ENCODE peak calls at places on chromosomes 12 and 14, in nine cellular contexts. X is ovary, Y is HCT116, N is body of pancreas, W is A549, J is sigmoid colon, F is tibial nerve, E is transverse colon, O is stomach. D is an unnamed sample.

GRCh38 chr14:38208825-38209562 is 1.3 kb downstream of the SSTR1 start:
- DNase-seq in X (no peak), Y (no peak), N (peak; percentile 76), W (no peak), J (no peak), F (no peak), E (peak; percentile 83), O (peak; percentile 88), D (no peak)

GRCh38 chr12:53096089-53096741 is 1.3 kb upstream of the IGFBP6 start:
- DNase-seq in X (peak; percentile 72), Y (no peak), N (no peak), W (no peak), J (peak; percentile 94), F (peak; percentile 84), E (peak; percentile 47), O (peak; percentile 28), D (peak; percentile 50)

GRCh38 chr12:12018454-12018853 is 52.3 kb upstream of the BCL2L14 start:
- DNase-seq in X (no peak), Y (no peak), N (no peak), W (no peak), J (peak; percentile 53), F (no peak), E (no peak), O (no peak), D (peak; percentile 71)

GRCh38 chr12:32230607-32230982 is 123.9 kb downstream of the BICD1 start:
- DNase-seq in X (no peak), Y (no peak), N (no peak), W (no peak), J (no peak), F (no peak), E (no peak), O (no peak), D (no peak)

GRCh38 chr14:34616360-34616759 is 13.6 kb downstream of the SNX6 start:
- DNase-seq in X (no peak), Y (no peak), N (no peak), W (no peak), J (no peak), F (no peak), E (no peak), O (no peak), D (no peak)

GRCh38 chr12:123850246-123851134 is 88.4 kb downstream of the DNAH10 start:
- DNase-seq in X (no peak), Y (no peak), N (no peak), W (no peak), J (no peak), F (no peak), E (no peak), O (no peak), D (no peak)

GRCh38 chr14:34539407-34540180 is at the start of gene EAPP:
- DNase-seq in X (peak; percentile 98), Y (peak; percentile 95), N (peak; percentile 98), W (peak; percentile 99), J (peak; percentile 99), F (peak; percentile 95), E (peak; percentile 99), O (peak; percentile 99), D (peak; percentile 98)

GRCh38 chr14:77391441-77391840 is 14.3 kb downstream of the SAMD15 start:
- DNase-seq in X (no peak), Y (no peak), N (no peak), W (no peak), J (no peak), F (no peak), E (no peak), O (no peak), D (no peak)

GRCh38 chr14:102020058-102020971 is 55.9 kb downstream of the DYNC1H1 start:
- DNase-seq in X (no peak), Y (no peak), N (no peak), W (no peak), J (no peak), F (no peak), E (no peak), O (no peak), D (no peak)

GRCh38 chr12:90652280-90652679 is 302.7 kb downstream of the CCER1 start:
- DNase-seq in X (no peak), Y (no peak), N (no peak), W (no peak), J (no peak), F (no peak), E (no peak), O (no peak), D (no peak)

GRCh38 chr12:114774181-114774580 is 90.2 kb upstream of the TBX3 start:
- DNase-seq in X (no peak), Y (peak; percentile 8), N (no peak), W (peak; percentile 74), J (no peak), F (no peak), E (no peak), O (no peak), D (no peak)

GRCh38 chr14:22641851-22642250 is 2.3 kb downstream of the OR6J1 start:
- DNase-seq in X (no peak), Y (no peak), N (no peak), W (peak; percentile 50), J (no peak), F (no peak), E (peak; percentile 48), O (no peak), D (no peak)

GRCh38 chr12:4303750-4304149 is 17.3 kb upstream of the TIGAR start:
- DNase-seq in X (no peak), Y (no peak), N (no peak), W (no peak), J (no peak), F (no peak), E (no peak), O (no peak), D (no peak)

GRCh38 chr12:4312251-4312650 is 8.8 kb upstream of the TIGAR start:
- DNase-seq in X (no peak), Y (no peak), N (no peak), W (no peak), J (no peak), F (no peak), E (no peak), O (no peak), D (no peak)

GRCh38 chr12:4308334-4308960 is 12.6 kb upstream of the TIGAR start:
- DNase-seq in X (no peak), Y (no peak), N (no peak), W (no peak), J (no peak), F (no peak), E (no peak), O (no peak), D (no peak)

GRCh38 chr12:4302881-4303280 is 18.1 kb upstream of the TIGAR start:
- DNase-seq in X (no peak), Y (no peak), N (no peak), W (no peak), J (no peak), F (no peak), E (no peak), O (no peak), D (no peak)

GRCh38 chr12:4307593-4308333 is 13.2 kb upstream of the TIGAR start:
- DNase-seq in X (peak; percentile 59), Y (peak; percentile 77), N (peak; percentile 57), W (peak; percentile 87), J (peak; percentile 89), F (peak; percentile 43), E (peak; percentile 80), O (peak; percentile 77), D (peak; percentile 92)
- H3K4me3 ChIP-seq in X (no peak overlapping the region), Y (peak overlapping the region; percentile 39), N (no peak overlapping the region), W (no peak overlapping the region), J (peak overlapping the region; percentile 3), F (no peak overlapping the region), E (no peak overlapping the region), O (no peak overlapping the region), D (peak overlapping the region; percentile 22)

DNA sequence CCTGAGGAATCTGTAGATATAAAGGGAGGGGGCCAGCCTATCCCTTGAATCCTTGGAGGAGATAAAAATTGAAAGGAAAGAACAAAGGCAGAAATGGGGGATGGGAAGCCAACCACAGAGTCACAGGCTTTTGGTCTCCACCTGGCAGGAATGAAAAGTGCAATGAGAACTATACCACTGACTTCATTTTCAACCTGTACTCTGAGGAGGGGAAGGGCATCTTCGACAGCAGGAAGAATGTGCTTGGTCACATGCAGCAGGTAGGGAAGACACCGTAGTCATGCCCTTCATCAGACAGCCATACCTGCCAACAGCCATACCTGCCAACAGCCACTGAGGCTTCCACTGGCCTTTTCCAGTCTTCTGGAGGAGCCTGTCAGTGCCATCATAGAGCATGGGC is 13.4 kb downstream of the ASB8 start:
- DNase-seq in X (no peak), Y (no peak), N (no peak), W (no peak), J (no peak), F (no peak), E (no peak), O (no peak), D (no peak)
- H3K27ac ChIP-seq in X (no peak overlapping the region), Y (no peak overlapping the region), N (no peak overlapping the region), W (no peak overlapping the region), J (no peak overlapping the region), F (no peak overlapping the region), E (no peak overlapping the region), O (no peak overlapping the region), D (no peak overlapping the region)

GRCh38 chr12:122752464-122753212 is at the start of gene DENR:
- DNase-seq in X (peak; percentile 99), Y (peak; percentile 96), N (peak; percentile 99), W (peak; percentile 98), J (peak; percentile 99), F (peak; percentile 96), E (peak; percentile 100), O (peak; percentile 99), D (peak; percentile 97)
- TF ChIP-seq POLR2A in X (peak; percentile 46), Y (peak; percentile 85), N (peak; percentile 91), W (peak; percentile 80), J (peak; percentile 37), F (peak; percentile 62), E (peak; percentile 85), O (no peak), D (peak; percentile 75)

GRCh38 chr12:22410497-22410896 is 76.0 kb upstream of the ST8SIA1 start:
- DNase-seq in X (no peak), Y (peak; percentile 3), N (no peak), W (no peak), J (no peak), F (no peak), E (no peak), O (no peak), D (no peak)

GRCh38 chr12:22407397-22407796 is 72.9 kb upstream of the ST8SIA1 start:
- DNase-seq in X (no peak), Y (no peak), N (no peak), W (no peak), J (no peak), F (no peak), E (no peak), O (no peak), D (no peak)

GRCh38 chr12:22408605-22409004 is 74.1 kb upstream of the ST8SIA1 start:
- DNase-seq in X (no peak), Y (no peak), N (no peak), W (no peak), J (no peak), F (no peak), E (no peak), O (peak; percentile 59), D (peak; percentile 77)

GRCh38 chr12:22409071-22409951 is 74.8 kb upstream of the ST8SIA1 start:
- DNase-seq in X (peak; percentile 33), Y (no peak), N (no peak), W (no peak), J (no peak), F (no peak), E (no peak), O (no peak), D (no peak)

DNA sequence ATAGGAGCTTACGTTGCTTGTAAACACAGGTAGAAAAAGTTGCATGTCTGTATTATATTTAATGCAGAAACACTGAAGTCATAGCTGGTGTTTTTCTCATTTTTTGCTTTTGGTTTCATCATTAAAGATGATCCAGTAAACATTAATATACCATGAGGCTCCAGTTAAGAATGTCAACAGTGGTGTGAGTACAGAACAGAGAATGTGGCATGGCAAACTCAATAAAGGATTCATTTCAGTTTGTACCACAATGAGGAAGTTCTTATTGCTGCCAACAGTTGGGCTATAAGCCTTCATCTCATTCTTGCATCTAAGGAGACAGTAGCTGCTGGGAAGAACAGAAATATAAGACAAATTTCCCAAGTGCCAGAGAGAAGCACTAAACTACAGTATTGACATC is 72.1 kb upstream of the ST8SIA1 start:
- DNase-seq in X (no peak), Y (no peak), N (no peak), W (no peak), J (no peak), F (no peak), E (no peak), O (no peak), D (no peak)
- H3K4me3 ChIP-seq in X (no peak overlapping the region), Y (no peak overlapping the region), N (no peak overlapping the region), W (no peak overlapping the region), J (no peak overlapping the region), F (no peak overlapping the region), E (no peak overlapping the region), O (no peak overlapping the region), D (no peak overlapping the region)

D was measured in breast epithelium.